ENCODE peak calls at places on chromosomes 5 and 9, in five cellular contexts. A is activated CD8-positive, alpha-beta memory T cell treated with anti-CD3 and anti-CD28 coated beads for 48 hours; C is NCI-H82; I is activated T-helper 1 cell treated with Interleukin-2 at 50 U/mL for 16 hours; N is iris pigment epithelial cell. J is an unnamed sample.

GRCh38 chr5:105230516-105230915 is 1667.9 kb upstream of the NUDT12 start:
- DNase-seq in A (no peak), C (no peak), I (no peak), N (no peak), J (no peak)

GRCh38 chr9:14479187-14479586 is 165.2 kb upstream of the NFIB start:
- DNase-seq in A (no peak), C (no peak), I (no peak), N (no peak), J (no peak)

GRCh38 chr5:142833517-142834446 is 63.6 kb downstream of the ARHGAP26 start:
- DNase-seq in A (no peak), C (no peak), I (no peak), N (no peak), J (no peak)

GRCh38 chr5:138448481-138449398 is 9.9 kb downstream of the REEP2 start:
- DNase-seq in A (no peak), C (peak), I (no peak), N (peak), J (no peak)

GRCh38 chr5:143488372-143488771 is 84.9 kb upstream of the NR3C1 start:
- DNase-seq in A (no peak), C (no peak), I (no peak), N (no peak), J (no peak)

GRCh38 chr9:91038483-91039124 is 237.0 kb downstream of the SYK start:
- DNase-seq in A (no peak), C (no peak), I (no peak), N (no peak), J (no peak)

GRCh38 chr5:59035681-59036080 is 452.8 kb downstream of the RAB3C start:
- DNase-seq in A (no peak), C (peak), I (no peak), N (no peak), J (no peak)

GRCh38 chr5:148966348-148966747 is 96.5 kb downstream of the SH3TC2 start:
- DNase-seq in A (no peak), C (no peak), I (no peak), N (no peak), J (no peak)

GRCh38 chr5:88813805-88814584 is 69.0 kb downstream of the MEF2C start:
- DNase-seq in A (no peak), C (peak), I (no peak), N (no peak), J (no peak)

GRCh38 chr5:30343707-30344106 is 849.8 kb upstream of the CDH6 start:
- DNase-seq in A (no peak), C (no peak), I (no peak), N (no peak), J (no peak)

GRCh38 chr9:137611623-137612609 is 6.4 kb downstream of the ARRDC1 start:
- DNase-seq in A (no peak), C (no peak), I (no peak), N (peak), J (no peak)

GRCh38 chr9:19999491-20000057 is 210.7 kb upstream of the SLC24A2 start:
- DNase-seq in A (peak), C (peak), I (no peak), N (peak), J (peak)